ENCODE peak calls at places on chromosomes 3 and 15, in six cellular contexts. One of them, this sample, is unnamed.

GRCh38 chr3:127590282-127590592 is 296 bp downstream of the TPRA1 start:
- DNase-seq in esophagus squamous epithelium: no peak
- DNase-seq in uterus: no peak
- DNase-seq in Peyer's patch: no peak
- DNase-seq in HCT116: no peak
- DNase-seq in heart left ventricle: no peak
- DNase-seq in this sample: no peak

GRCh38 chr3:149618151-149619123 is 39.4 kb downstream of the WWTR1 start:
- DNase-seq in esophagus squamous epithelium: no peak
- DNase-seq in uterus: no peak
- DNase-seq in Peyer's patch: no peak
- DNase-seq in HCT116: no peak
- DNase-seq in heart left ventricle: peak
- DNase-seq in this sample: no peak

GRCh38 chr15:42591238-42591936 is 16.0 kb downstream of the STARD9 start:
- DNase-seq in esophagus squamous epithelium: no peak
- DNase-seq in uterus: no peak
- DNase-seq in Peyer's patch: no peak
- DNase-seq in HCT116: no peak
- DNase-seq in heart left ventricle: no peak
- DNase-seq in this sample: peak

GRCh38 chr15:58952751-58953150 is 19.3 kb upstream of the SLTM start:
- DNase-seq in esophagus squamous epithelium: no peak
- DNase-seq in uterus: no peak
- DNase-seq in Peyer's patch: no peak
- DNase-seq in HCT116: no peak
- DNase-seq in heart left ventricle: no peak
- DNase-seq in this sample: no peak

GRCh38 chr15:82647835-82648256 is 683 bp upstream of the CPEB1 start:
- DNase-seq in esophagus squamous epithelium: no peak
- DNase-seq in uterus: peak
- DNase-seq in Peyer's patch: no peak
- DNase-seq in HCT116: no peak
- DNase-seq in heart left ventricle: no peak
- DNase-seq in this sample: no peak

GRCh38 chr3:178436773-178437172 is 99.5 kb upstream of the KCNMB2 start:
- DNase-seq in esophagus squamous epithelium: no peak
- DNase-seq in uterus: peak
- DNase-seq in Peyer's patch: no peak
- DNase-seq in HCT116: peak
- DNase-seq in heart left ventricle: no peak
- DNase-seq in this sample: peak

GRCh38 chr15:40873625-40874561 is at the start of gene RHOV:
- DNase-seq in esophagus squamous epithelium: no peak
- DNase-seq in uterus: no peak
- DNase-seq in Peyer's patch: peak
- DNase-seq in HCT116: peak
- DNase-seq in heart left ventricle: peak
- DNase-seq in this sample: peak

GRCh38 chr3:53230041-53230621 is 25.7 kb downstream of the TKT start:
- DNase-seq in esophagus squamous epithelium: no peak
- DNase-seq in uterus: no peak
- DNase-seq in Peyer's patch: no peak
- DNase-seq in HCT116: no peak
- DNase-seq in heart left ventricle: no peak
- DNase-seq in this sample: no peak

GRCh38 chr15:47718474-47719440 is 1.5 kb downstream of the SEMA6D start:
- DNase-seq in esophagus squamous epithelium: no peak
- DNase-seq in uterus: no peak
- DNase-seq in Peyer's patch: peak
- DNase-seq in HCT116: no peak
- DNase-seq in heart left ventricle: peak
- DNase-seq in this sample: no peak

GRCh38 chr3:58521002-58521670 is 15.9 kb downstream of the ACOX2 start:
- DNase-seq in esophagus squamous epithelium: no peak
- DNase-seq in uterus: no peak
- DNase-seq in Peyer's patch: no peak
- DNase-seq in HCT116: no peak
- DNase-seq in heart left ventricle: no peak
- DNase-seq in this sample: peak

GRCh38 chr15:77784361-77785292 is 151.9 kb upstream of the LINGO1 start:
- DNase-seq in esophagus squamous epithelium: no peak
- DNase-seq in uterus: no peak
- DNase-seq in Peyer's patch: no peak
- DNase-seq in HCT116: peak
- DNase-seq in heart left ventricle: no peak
- DNase-seq in this sample: peak

GRCh38 chr3:56988458-56988857 is 72.0 kb upstream of the SPATA12 start:
- DNase-seq in esophagus squamous epithelium: no peak
- DNase-seq in uterus: no peak
- DNase-seq in Peyer's patch: no peak
- DNase-seq in HCT116: no peak
- DNase-seq in heart left ventricle: no peak
- DNase-seq in this sample: no peak

DNA sequence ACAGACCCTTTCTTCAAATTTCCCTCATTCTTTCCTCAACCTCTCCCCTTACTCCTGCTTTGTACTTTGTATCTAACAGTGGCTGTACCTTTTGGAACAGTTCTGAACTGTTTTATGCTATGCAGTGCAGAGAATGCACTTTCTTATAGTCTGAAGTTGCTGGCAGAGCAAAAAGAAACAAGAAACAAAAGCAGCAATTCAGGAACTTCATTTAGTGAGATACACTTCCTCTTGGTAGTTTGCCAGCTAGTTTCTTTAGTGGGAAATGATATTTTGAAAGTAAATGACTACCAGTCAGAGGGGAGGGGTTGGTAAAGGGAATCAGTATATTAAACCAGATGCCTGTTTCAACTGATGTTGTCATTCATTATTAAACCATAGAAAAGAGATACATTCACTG is 55.0 kb upstream of the CHD2 start:
- DNase-seq in esophagus squamous epithelium: no peak
- DNase-seq in uterus: no peak
- DNase-seq in Peyer's patch: no peak
- DNase-seq in HCT116: no peak
- DNase-seq in heart left ventricle: no peak
- DNase-seq in this sample: peak
- TF ChIP-seq POLR2A in esophagus squamous epithelium: no peak
- TF ChIP-seq POLR2A in uterus: no peak
- TF ChIP-seq POLR2A in Peyer's patch: no peak
- TF ChIP-seq POLR2A in HCT116: no peak
- TF ChIP-seq POLR2A in heart left ventricle: no peak
- TF ChIP-seq POLR2A in this sample: no peak

DNA sequence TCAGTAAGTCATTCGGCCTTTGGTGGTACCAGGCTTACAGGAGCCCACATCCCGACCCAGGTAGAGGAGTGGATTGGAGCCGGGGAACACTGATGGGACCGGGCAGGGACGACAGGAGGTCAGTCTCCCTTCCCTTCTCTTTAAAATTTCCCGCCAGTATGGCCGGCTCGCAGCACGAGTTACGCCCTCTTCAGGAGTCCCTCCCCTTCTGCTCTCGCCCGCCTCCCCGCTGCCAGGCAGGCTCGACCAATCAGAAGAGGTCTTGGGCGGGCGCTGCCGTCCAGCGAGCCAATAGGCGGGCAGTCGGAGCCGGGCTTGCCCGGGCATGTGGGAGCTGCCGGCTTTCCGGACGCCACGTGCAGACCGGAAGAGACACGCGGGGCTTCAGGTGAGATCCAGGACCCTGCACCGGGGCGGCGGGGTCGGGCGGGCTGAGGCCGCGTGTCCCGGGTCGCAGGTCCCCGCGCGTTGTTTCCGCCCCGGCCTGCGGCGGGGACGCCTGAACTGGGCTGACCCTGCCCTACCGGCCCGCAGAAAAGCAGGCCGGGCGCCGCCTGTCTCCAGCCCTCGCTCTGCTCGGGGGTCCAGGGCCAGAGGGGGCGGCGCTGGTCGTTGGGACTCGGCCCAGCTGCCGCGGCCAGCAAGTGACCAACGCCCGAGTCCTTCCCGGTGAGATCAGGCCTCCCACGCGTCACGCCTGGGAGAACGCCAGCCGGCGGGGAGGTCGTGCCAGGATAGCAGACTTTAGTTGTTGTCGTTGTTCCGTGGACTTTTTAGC is at the start of gene AEN:
- DNase-seq in esophagus squamous epithelium: peak
- DNase-seq in uterus: peak
- DNase-seq in Peyer's patch: peak
- DNase-seq in HCT116: peak
- DNase-seq in heart left ventricle: peak
- DNase-seq in this sample: peak
- TF ChIP-seq POLR2A in esophagus squamous epithelium: peak
- TF ChIP-seq POLR2A in uterus: peak
- TF ChIP-seq POLR2A in Peyer's patch: no peak
- TF ChIP-seq POLR2A in HCT116: no peak
- TF ChIP-seq POLR2A in heart left ventricle: peak
- TF ChIP-seq POLR2A in this sample: peak

GRCh38 chr3:43248956-43249355 is 37.4 kb upstream of the SNRK start:
- DNase-seq in esophagus squamous epithelium: no peak
- DNase-seq in uterus: no peak
- DNase-seq in Peyer's patch: no peak
- DNase-seq in HCT116: no peak
- DNase-seq in heart left ventricle: no peak
- DNase-seq in this sample: no peak

GRCh38 chr3:43247556-43248186 is 38.7 kb upstream of the SNRK start:
- DNase-seq in esophagus squamous epithelium: no peak
- DNase-seq in uterus: no peak
- DNase-seq in Peyer's patch: no peak
- DNase-seq in HCT116: no peak
- DNase-seq in heart left ventricle: no peak
- DNase-seq in this sample: no peak

GRCh38 chr3:43248194-43248593 is 38.1 kb upstream of the SNRK start:
- DNase-seq in esophagus squamous epithelium: no peak
- DNase-seq in uterus: no peak
- DNase-seq in Peyer's patch: no peak
- DNase-seq in HCT116: no peak
- DNase-seq in heart left ventricle: no peak
- DNase-seq in this sample: no peak

GRCh38 chr3:43244694-43245093 is 41.6 kb upstream of the SNRK start:
- DNase-seq in esophagus squamous epithelium: no peak
- DNase-seq in uterus: no peak
- DNase-seq in Peyer's patch: no peak
- DNase-seq in HCT116: no peak
- DNase-seq in heart left ventricle: no peak
- DNase-seq in this sample: no peak

GRCh38 chr3:43246956-43247355 is 39.4 kb upstream of the SNRK start:
- DNase-seq in esophagus squamous epithelium: no peak
- DNase-seq in uterus: no peak
- DNase-seq in Peyer's patch: no peak
- DNase-seq in HCT116: no peak
- DNase-seq in heart left ventricle: peak
- DNase-seq in this sample: no peak
- TF ChIP-seq POLR2A in esophagus squamous epithelium: no peak
- TF ChIP-seq POLR2A in uterus: no peak
- TF ChIP-seq POLR2A in Peyer's patch: no peak
- TF ChIP-seq POLR2A in HCT116: no peak
- TF ChIP-seq POLR2A in heart left ventricle: no peak
- TF ChIP-seq POLR2A in this sample: no peak

GRCh38 chr3:16334909-16335308 is 69.9 kb downstream of the OXNAD1 start:
- DNase-seq in esophagus squamous epithelium: no peak
- DNase-seq in uterus: no peak
- DNase-seq in Peyer's patch: no peak
- DNase-seq in HCT116: no peak
- DNase-seq in heart left ventricle: no peak
- DNase-seq in this sample: no peak

GRCh38 chr3:16335772-16336621 is 71.0 kb downstream of the OXNAD1 start:
- DNase-seq in esophagus squamous epithelium: no peak
- DNase-seq in uterus: no peak
- DNase-seq in Peyer's patch: no peak
- DNase-seq in HCT116: no peak
- DNase-seq in heart left ventricle: no peak
- DNase-seq in this sample: no peak

GRCh38 chr3:16331319-16331883 is 66.4 kb downstream of the OXNAD1 start:
- DNase-seq in esophagus squamous epithelium: no peak
- DNase-seq in uterus: no peak
- DNase-seq in Peyer's patch: no peak
- DNase-seq in HCT116: no peak
- DNase-seq in heart left ventricle: no peak
- DNase-seq in this sample: no peak

GRCh38 chr3:16335364-16335763 is 70.4 kb downstream of the OXNAD1 start:
- DNase-seq in esophagus squamous epithelium: no peak
- DNase-seq in uterus: no peak
- DNase-seq in Peyer's patch: no peak
- DNase-seq in HCT116: no peak
- DNase-seq in heart left ventricle: no peak
- DNase-seq in this sample: no peak

GRCh38 chr3:16332904-16333426 is 68.0 kb downstream of the OXNAD1 start:
- DNase-seq in esophagus squamous epithelium: no peak
- DNase-seq in uterus: no peak
- DNase-seq in Peyer's patch: no peak
- DNase-seq in HCT116: no peak
- DNase-seq in heart left ventricle: no peak
- DNase-seq in this sample: no peak
- TF ChIP-seq POLR2A in esophagus squamous epithelium: no peak
- TF ChIP-seq POLR2A in uterus: no peak
- TF ChIP-seq POLR2A in Peyer's patch: no peak
- TF ChIP-seq POLR2A in HCT116: no peak
- TF ChIP-seq POLR2A in heart left ventricle: no peak
- TF ChIP-seq POLR2A in this sample: no peak

GRCh38 chr3:15268033-15268631 is 62.1 kb downstream of the CAPN7 start:
- DNase-seq in esophagus squamous epithelium: peak
- DNase-seq in uterus: peak
- DNase-seq in Peyer's patch: peak
- DNase-seq in HCT116: peak
- DNase-seq in heart left ventricle: peak
- DNase-seq in this sample: peak
- TF ChIP-seq POLR2A in esophagus squamous epithelium: no peak
- TF ChIP-seq POLR2A in uterus: no peak
- TF ChIP-seq POLR2A in Peyer's patch: no peak
- TF ChIP-seq POLR2A in HCT116: no peak
- TF ChIP-seq POLR2A in heart left ventricle: no peak
- TF ChIP-seq POLR2A in this sample: no peak

This sample was measured in erythroblast.